ENCODE peak calls at places on chromosomes 7 and 10, in seven cellular contexts. A is thyroid gland, C is body of pancreas, M is AG04449, E is brain microvascular endothelial cell, T is tibial nerve, F is mesothelial cell of epicardium. I is an unnamed sample.

GRCh38 chr10:84138478-84139125 is 707 bp upstream of the GHITM start:
- DNase-seq in C (peak), A (peak), T (no peak), M (no peak), F (no peak), E (no peak), I (peak)

GRCh38 chr7:149861728-149862045 is 12.1 kb upstream of the ATP6V0E2 start:
- DNase-seq in F (no peak), C (no peak), E (no peak), A (peak), M (no peak), T (no peak), I (no peak)

GRCh38 chr10:6507311-6507710 is 72.8 kb downstream of the PRKCQ start:
- DNase-seq in E (no peak), F (no peak), T (no peak), C (no peak), M (no peak), A (no peak), I (peak)

GRCh38 chr7:116610210-116610609 is 61.8 kb upstream of the MET start:
- DNase-seq in M (no peak), F (no peak), T (no peak), A (no peak), E (peak), C (no peak), I (no peak)

GRCh38 chr7:27107391-27107900 is 5.0 kb upstream of the HOXA2 start:
- DNase-seq in M (no peak), E (no peak), T (no peak), A (no peak), F (no peak), C (no peak), I (no peak)

GRCh38 chr7:91557789-91558396 is 293.7 kb downstream of the FZD1 start:
- DNase-seq in A (no peak), C (no peak), M (peak), E (peak), T (peak), F (no peak), I (no peak)

GRCh38 chr7:6443372-6443941 is 4.3 kb downstream of the DAGLB start:
- DNase-seq in T (no peak), E (peak), F (no peak), A (no peak), C (no peak), M (peak), I (no peak)

GRCh38 chr10:79189853-79190435 is 121.2 kb downstream of the ZMIZ1 start:
- DNase-seq in T (no peak), A (no peak), F (no peak), E (no peak), M (no peak), C (no peak), I (no peak)

GRCh38 chr10:124629410-124629809 is 114.8 kb downstream of the FAM53B start:
- DNase-seq in T (peak), F (no peak), M (no peak), A (peak), E (no peak), C (no peak), I (no peak)

GRCh38 chr7:1934756-1935155 is 264.7 kb downstream of the ELFN1 start:
- DNase-seq in T (no peak), F (no peak), E (no peak), M (no peak), A (no peak), C (no peak), I (no peak)

GRCh38 chr10:104406715-104407517 is 53.3 kb downstream of the CFAP58 start:
- DNase-seq in F (no peak), E (peak), A (no peak), T (no peak), C (no peak), M (peak), I (no peak)

GRCh38 chr10:27207350-27207749 is 33.2 kb downstream of the ACBD5 start:
- DNase-seq in F (no peak), M (peak), A (no peak), E (no peak), T (no peak), C (no peak), I (no peak)

GRCh38 chr7:45033261-45033930 is 33.4 kb downstream of the CCM2 start:
- DNase-seq in E (peak), F (no peak), T (no peak), A (no peak), C (no peak), M (no peak), I (peak)

GRCh38 chr7:104883248-104883717 is 130.7 kb upstream of the KMT2E start:
- DNase-seq in F (no peak), C (no peak), E (no peak), A (no peak), T (no peak), M (no peak), I (no peak)

GRCh38 chr7:76149847-76150691 is 51.6 kb upstream of the SRRM3 start:
- DNase-seq in E (no peak), T (no peak), A (no peak), M (no peak), F (no peak), C (no peak), I (peak)

GRCh38 chr10:22251751-22252285 is 34.0 kb upstream of the EBLN1 start:
- DNase-seq in C (peak), A (peak), E (no peak), M (no peak), T (peak), F (peak), I (peak)

GRCh38 chr7:21429786-21430574 is 2.1 kb downstream of the SP4 start:
- DNase-seq in M (no peak), E (no peak), F (no peak), C (peak), A (no peak), T (no peak), I (no peak)

GRCh38 chr10:86914734-86915133 is 42.7 kb downstream of the MMRN2 start:
- DNase-seq in F (no peak), C (no peak), T (no peak), M (no peak), E (no peak), A (no peak), I (no peak)

DNA sequence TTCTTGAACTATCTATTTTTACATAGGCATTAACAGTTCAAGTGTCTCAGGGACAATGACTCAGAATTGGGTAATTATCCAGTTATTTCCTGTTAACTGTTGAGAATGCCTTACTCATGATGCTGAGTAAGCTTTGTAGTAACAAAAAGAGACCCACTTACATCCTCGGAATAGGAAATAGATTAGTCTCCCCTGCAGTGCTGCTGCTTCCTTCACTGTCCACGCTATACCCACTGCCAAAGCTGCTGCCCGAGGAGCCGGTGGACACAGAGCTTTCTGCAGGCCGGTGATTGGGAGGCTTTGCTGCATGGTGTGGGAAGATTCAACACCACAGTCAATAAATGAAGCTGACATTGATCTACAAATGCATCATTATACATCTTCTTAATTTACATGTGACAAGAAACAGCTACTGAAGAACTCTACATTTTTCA is 357.1 kb downstream of the PCLO start:
- DNase-seq in C (no peak), F (no peak), E (peak), M (peak), T (no peak), A (no peak), I (no peak)
- TF ChIP-seq CTCF in C (no peak), F (no peak), E (no peak), M (no peak), T (no peak), A (no peak), I (no peak)

DNA sequence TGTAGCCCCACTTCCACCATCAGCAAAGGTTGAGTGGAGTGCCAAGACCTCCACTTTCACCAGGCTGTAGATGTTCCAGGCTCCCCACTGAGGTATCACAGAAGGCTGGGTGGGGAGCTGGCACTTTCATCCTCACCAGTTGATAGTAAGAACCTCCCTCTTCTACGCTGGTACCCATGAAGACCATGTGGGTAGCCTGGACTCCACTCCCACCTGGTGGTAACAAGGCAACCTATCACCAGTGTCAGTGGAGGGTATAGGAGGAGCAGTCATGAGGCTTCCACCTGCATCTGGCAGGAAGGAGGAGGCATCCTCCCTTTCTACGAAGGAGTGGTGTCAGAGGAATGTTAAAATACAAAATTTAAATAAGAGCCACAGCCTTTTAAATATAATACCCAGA is 4.4 kb downstream of the SMIM30 start:
- DNase-seq in A (no peak), T (no peak), M (no peak), F (no peak), E (no peak), C (no peak), I (peak)
- TF ChIP-seq CTCF in A (no peak), T (no peak), M (no peak), F (no peak), E (peak), C (no peak), I (no peak)

GRCh38 chr7:107501593-107501992 is 31.7 kb downstream of the GPR22 start:
- DNase-seq in T (no peak), E (peak), A (no peak), F (no peak), C (no peak), M (no peak), I (peak)
- TF ChIP-seq CTCF in T (peak), E (peak), A (no peak), F (no peak), C (peak), M (peak), I (peak)

GRCh38 chr10:31030800-31031199 is 865 bp downstream of the ZNF438 start:
- DNase-seq in M (no peak), A (no peak), F (no peak), E (no peak), C (no peak), T (no peak), I (no peak)

GRCh38 chr10:31030216-31030615 is 1.4 kb downstream of the ZNF438 start:
- DNase-seq in C (no peak), E (no peak), A (no peak), F (no peak), T (no peak), M (no peak), I (no peak)

GRCh38 chr10:31032515-31033132 is 959 bp upstream of the ZNF438 start:
- DNase-seq in A (no peak), M (no peak), T (no peak), C (no peak), F (no peak), E (no peak), I (no peak)

GRCh38 chr10:31031666-31032514 is at the start of gene ZNF438:
- DNase-seq in F (peak), C (peak), T (peak), M (peak), E (peak), A (peak), I (peak)

DNA sequence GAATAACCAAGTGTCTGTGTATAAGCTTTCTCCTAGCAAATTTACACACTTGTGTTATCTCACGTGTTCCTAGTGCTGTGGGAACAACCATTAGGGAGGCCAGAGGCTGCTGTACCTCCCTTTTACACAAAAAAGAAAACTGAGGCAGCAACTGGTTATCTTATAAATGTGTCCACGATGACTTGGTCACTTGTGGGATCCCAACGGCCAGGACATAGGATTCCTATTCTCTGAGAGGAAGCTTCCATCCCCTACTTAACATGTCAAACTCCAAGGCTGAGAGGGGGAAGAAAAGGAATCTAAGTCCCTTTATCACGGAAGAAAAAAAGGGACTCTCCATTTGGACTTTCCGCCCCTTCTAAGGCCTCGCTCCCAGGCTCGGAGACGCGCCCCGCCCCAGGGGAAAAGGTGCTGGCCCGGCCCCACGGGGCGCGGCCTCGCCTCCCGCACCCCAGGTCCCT is 430 bp downstream of the ZNF438 start:
- DNase-seq in F (no peak), C (no peak), M (no peak), A (no peak), T (no peak), E (no peak), I (no peak)
- TF ChIP-seq CTCF in F (peak), C (no peak), M (no peak), A (no peak), T (no peak), E (no peak), I (no peak)

GRCh38 chr7:134480730-134481129 is 21.8 kb upstream of the AKR1B1 start:
- DNase-seq in E (peak), T (no peak), A (no peak), F (no peak), M (no peak), C (peak), I (no peak)

GRCh38 chr7:134477954-134478353 is 19.1 kb upstream of the AKR1B1 start:
- DNase-seq in E (no peak), M (no peak), C (no peak), A (no peak), T (no peak), F (no peak), I (no peak)

GRCh38 chr7:134481167-134481566 is 22.3 kb upstream of the AKR1B1 start:
- DNase-seq in A (no peak), M (no peak), C (no peak), T (no peak), F (no peak), E (no peak), I (no peak)

GRCh38 chr7:134480202-134480601 is 21.3 kb upstream of the AKR1B1 start:
- DNase-seq in C (no peak), M (no peak), A (no peak), E (no peak), F (no peak), T (no peak), I (no peak)

DNA sequence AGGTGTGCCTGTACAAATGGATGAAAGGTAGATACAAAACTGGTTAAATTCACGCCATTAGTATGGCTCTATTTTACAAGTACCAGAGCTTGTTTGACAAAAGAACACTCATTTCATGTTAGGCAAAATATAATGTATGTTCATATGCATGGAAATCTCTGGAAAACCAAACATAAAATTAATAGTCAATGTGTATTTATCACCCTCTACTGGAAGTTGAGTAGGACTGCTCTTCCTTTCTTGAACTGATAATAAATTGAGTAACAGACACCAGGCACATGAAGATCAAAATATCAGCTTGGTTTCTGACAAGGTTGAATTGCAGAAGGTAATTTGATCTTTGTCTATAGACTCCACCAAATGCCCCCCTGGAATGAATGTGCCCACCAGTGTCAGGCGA is 19.8 kb upstream of the AKR1B1 start:
- DNase-seq in F (no peak), E (no peak), M (no peak), T (no peak), A (no peak), C (no peak), I (no peak)
- TF ChIP-seq CTCF in F (no peak), E (peak), M (no peak), T (no peak), A (no peak), C (no peak), I (no peak)

DNA sequence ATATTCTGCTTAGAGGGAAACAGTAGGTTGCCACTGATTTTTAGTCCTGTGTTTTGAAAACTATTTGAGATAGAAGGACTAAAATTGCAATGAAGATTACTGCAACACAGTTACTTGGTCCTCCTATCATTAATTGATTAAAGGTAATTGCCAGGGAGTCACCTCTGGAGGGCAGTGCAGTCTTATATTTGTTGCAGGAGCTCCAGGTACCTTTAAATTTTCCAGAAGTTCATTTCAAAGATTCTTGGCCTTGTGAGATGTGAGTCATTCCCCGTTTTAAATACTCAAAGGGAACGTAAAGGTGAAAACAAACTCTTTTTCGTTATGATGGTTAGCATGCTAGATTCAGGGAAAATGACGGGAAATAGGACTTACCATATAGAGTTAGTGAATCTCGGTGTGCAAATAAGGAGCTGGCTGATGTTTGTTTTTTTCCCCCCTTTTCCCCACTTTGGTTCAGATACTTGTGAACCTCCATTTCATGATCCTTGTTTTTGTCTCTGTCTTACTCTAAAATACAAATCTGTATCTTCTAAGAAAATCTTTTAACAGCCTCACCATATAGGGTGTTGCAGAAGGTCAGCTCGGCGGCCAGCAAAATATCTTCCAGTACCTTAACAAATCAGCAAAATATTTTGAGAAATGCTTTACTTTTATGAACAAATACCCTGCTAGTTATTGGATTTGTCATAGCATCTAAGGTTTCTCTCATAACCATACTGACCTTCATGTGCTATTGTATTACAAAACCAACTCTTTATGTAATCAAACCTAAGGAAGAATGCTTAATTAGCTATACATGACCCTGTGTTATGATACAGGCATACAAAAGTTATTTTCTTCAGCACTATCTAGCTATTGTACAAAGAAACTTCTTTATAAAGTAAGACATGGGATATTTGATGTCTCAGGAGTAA is 143.0 kb upstream of the HDAC9 start:
- DNase-seq in A (peak), C (peak), T (no peak), M (peak), E (peak), F (peak), I (peak)
- TF ChIP-seq CTCF in A (peak), C (peak), T (peak), M (peak), E (peak), F (peak), I (peak)

DNA sequence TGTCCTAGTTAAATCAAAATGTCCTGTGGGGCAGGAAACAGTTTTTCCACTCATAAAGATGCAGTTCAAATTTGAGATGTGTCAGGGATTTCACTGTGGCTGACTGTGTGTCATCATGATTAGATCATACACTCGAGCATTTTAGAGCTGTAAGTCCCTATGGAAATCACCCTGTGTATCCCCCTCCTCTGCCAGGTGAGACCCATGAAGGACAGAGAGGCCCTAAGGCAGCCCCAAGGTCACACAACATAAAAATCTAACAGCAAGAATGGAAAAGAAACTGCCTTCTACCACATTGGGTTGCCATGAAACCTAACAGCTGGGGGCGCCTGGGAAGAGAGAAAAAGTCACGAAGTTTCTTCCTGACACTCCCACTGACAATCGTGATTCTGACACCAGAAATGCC is 135.8 kb downstream of the KCNMA1 start:
- DNase-seq in M (no peak), E (no peak), F (no peak), C (no peak), A (no peak), T (no peak), I (peak)
- TF ChIP-seq CTCF in M (no peak), E (peak), F (no peak), C (no peak), A (no peak), T (no peak), I (no peak)

GRCh38 chr10:70379581-70380176 is 2.7 kb downstream of the LRRC20 start:
- DNase-seq in A (no peak), C (peak), F (no peak), T (no peak), E (peak), M (no peak), I (no peak)
- TF ChIP-seq CTCF in A (peak), C (peak), F (peak), T (no peak), E (peak), M (peak), I (peak)

GRCh38 chr7:100598425-100598824 is 3.7 kb upstream of the PCOLCE start:
- DNase-seq in M (no peak), A (no peak), F (no peak), T (no peak), C (no peak), E (no peak), I (no peak)

GRCh38 chr7:100603697-100604077 is 1.5 kb downstream of the PCOLCE start:
- DNase-seq in E (no peak), M (no peak), F (peak), A (no peak), T (no peak), C (no peak), I (no peak)

GRCh38 chr7:100604078-100604975 is 2.2 kb downstream of the PCOLCE start:
- DNase-seq in C (peak), F (peak), M (no peak), A (peak), E (peak), T (peak), I (peak)

GRCh38 chr7:100602889-100603696 is 930 bp downstream of the PCOLCE start:
- DNase-seq in C (peak), F (peak), E (peak), M (peak), T (peak), A (peak), I (no peak)

GRCh38 chr7:100600222-100601038 is 1.7 kb upstream of the PCOLCE start:
- DNase-seq in F (no peak), T (peak), M (no peak), A (no peak), E (no peak), C (no peak), I (no peak)
- TF ChIP-seq CTCF in F (no peak), T (no peak), M (no peak), A (no peak), E (peak), C (no peak), I (no peak)

I was measured in activated CD8-positive, alpha-beta T cell treated with anti-CD3 and anti-CD28 coated beads for 36 hours.